ENCODE peak calls at places on chromosomes 4 and X, in eight cellular contexts. Q, V, C, A, U, I, D and P are unnamed samples.
A peak's percentile ranks its signal among the peaks of the same experiment; 100 is the strongest.

GRCh38 chr4:21454831-21455230 is 493.7 kb downstream of the KCNIP4 start:
- DNase-seq in Q (no peak), V (no peak), C (no peak), A (no peak), U (no peak), I (no peak), D (no peak), P (no peak)

GRCh38 chrX:130378008-130378669 is 7.3 kb downstream of the GPR119 start:
- DNase-seq in Q (no peak), V (no peak), C (no peak), A (no peak), U (no peak), I (no peak), D (no peak), P (no peak)

GRCh38 chr4:56821394-56822263 is at the start of gene SPINK2:
- DNase-seq in Q (no peak), V (peak; percentile 25), C (peak; percentile 39), A (no peak), U (peak; percentile 25), I (no peak), D (peak; percentile 16), P (peak; percentile 58)

GRCh38 chr4:168850016-168850415 is 160.0 kb downstream of the CBR4 start:
- DNase-seq in Q (no peak), V (no peak), C (no peak), A (no peak), U (no peak), I (peak; percentile 57), D (no peak), P (no peak)

GRCh38 chr4:42277291-42277690 is 120.0 kb upstream of the SHISA3 start:
- DNase-seq in Q (no peak), V (no peak), C (no peak), A (no peak), U (no peak), I (no peak), D (no peak), P (no peak)

GRCh38 chr4:65791807-65792308 is 121.6 kb upstream of the EPHA5 start:
- DNase-seq in Q (no peak), V (no peak), C (no peak), A (no peak), U (no peak), I (peak; percentile 52), D (no peak), P (no peak)

GRCh38 chrX:87517571-87518141 is at the start of gene KLHL4:
- DNase-seq in Q (no peak), V (no peak), C (no peak), A (peak; percentile 51), U (peak; percentile 17), I (peak; percentile 97), D (peak; percentile 26), P (no peak)

GRCh38 chr4:155780773-155781172 is 22.0 kb downstream of the GUCY1B1 start:
- DNase-seq in Q (no peak), V (no peak), C (no peak), A (no peak), U (no peak), I (no peak), D (no peak), P (no peak)

GRCh38 chr4:82560853-82561744 is 689 bp downstream of the TMEM150C start:
- DNase-seq in Q (no peak), V (peak; percentile 15), C (no peak), A (no peak), U (no peak), I (no peak), D (peak; percentile 16), P (no peak)

GRCh38 chrX:68823413-68824151 is 5.2 kb upstream of the EFNB1 start:
- DNase-seq in Q (no peak), V (no peak), C (no peak), A (no peak), U (no peak), I (no peak), D (no peak), P (no peak)

GRCh38 chr4:687048-687974 is 1.6 kb downstream of the SLC49A3 start:
- DNase-seq in Q (peak; percentile 46), V (peak; percentile 89), C (no peak), A (no peak), U (peak; percentile 87), I (peak; percentile 89), D (no peak), P (no peak)

GRCh38 chr4:120066182-120066524 is 495 bp downstream of the MAD2L1 start:
- DNase-seq in Q (no peak), V (no peak), C (no peak), A (no peak), U (no peak), I (no peak), D (no peak), P (no peak)

GRCh38 chr4:147924604-147925412 is 192.9 kb downstream of the ARHGAP10 start:
- DNase-seq in Q (no peak), V (no peak), C (no peak), A (peak; percentile 60), U (no peak), I (peak; percentile 55), D (peak; percentile 10), P (no peak)

DNA sequence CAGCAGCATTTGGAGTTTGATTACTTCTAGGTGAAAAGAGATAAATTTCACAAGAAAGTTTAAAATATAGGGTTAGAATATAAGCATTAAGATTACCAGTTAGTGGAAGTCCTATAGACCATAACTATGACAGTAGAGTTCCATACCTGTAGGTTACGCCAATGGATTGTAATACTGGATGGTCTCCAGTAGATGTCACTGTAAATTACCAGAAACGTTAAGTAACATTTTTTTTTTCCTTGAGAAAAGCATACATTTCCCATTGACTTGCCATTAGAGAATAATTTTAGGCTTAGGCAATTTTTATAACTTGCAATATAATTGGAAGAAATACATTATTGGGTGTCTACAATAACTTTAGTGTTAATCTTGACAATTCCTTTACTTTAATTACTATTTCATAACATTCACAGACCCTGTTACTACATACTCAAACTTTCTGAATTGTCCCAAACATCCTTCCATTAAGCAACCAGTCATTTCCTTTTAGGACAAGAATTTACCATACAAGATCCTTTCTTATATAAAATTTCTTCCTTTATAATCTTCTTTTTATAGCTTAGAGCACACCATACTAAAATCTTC is 304.1 kb upstream of the TECRL start:
- DNase-seq in Q (no peak), V (no peak), C (no peak), A (no peak), U (no peak), I (peak; percentile 20), D (no peak), P (no peak)
- TF ChIP-seq CTCF in Q (peak; percentile 29), V (no peak), C (no peak), A (peak; percentile 55), U (peak; percentile 31), I (peak; percentile 41), D (peak; percentile 70), P (no peak)

GRCh38 chr4:109574443-109574850 is 14.4 kb downstream of the MCUB start:
- DNase-seq in Q (no peak), V (no peak), C (no peak), A (no peak), U (no peak), I (peak; percentile 48), D (no peak), P (no peak)
- TF ChIP-seq CTCF in Q (peak; percentile 9), V (no peak), C (peak; percentile 16), A (peak; percentile 20), U (peak; percentile 17), I (peak; percentile 39), D (no peak), P (no peak)

DNA sequence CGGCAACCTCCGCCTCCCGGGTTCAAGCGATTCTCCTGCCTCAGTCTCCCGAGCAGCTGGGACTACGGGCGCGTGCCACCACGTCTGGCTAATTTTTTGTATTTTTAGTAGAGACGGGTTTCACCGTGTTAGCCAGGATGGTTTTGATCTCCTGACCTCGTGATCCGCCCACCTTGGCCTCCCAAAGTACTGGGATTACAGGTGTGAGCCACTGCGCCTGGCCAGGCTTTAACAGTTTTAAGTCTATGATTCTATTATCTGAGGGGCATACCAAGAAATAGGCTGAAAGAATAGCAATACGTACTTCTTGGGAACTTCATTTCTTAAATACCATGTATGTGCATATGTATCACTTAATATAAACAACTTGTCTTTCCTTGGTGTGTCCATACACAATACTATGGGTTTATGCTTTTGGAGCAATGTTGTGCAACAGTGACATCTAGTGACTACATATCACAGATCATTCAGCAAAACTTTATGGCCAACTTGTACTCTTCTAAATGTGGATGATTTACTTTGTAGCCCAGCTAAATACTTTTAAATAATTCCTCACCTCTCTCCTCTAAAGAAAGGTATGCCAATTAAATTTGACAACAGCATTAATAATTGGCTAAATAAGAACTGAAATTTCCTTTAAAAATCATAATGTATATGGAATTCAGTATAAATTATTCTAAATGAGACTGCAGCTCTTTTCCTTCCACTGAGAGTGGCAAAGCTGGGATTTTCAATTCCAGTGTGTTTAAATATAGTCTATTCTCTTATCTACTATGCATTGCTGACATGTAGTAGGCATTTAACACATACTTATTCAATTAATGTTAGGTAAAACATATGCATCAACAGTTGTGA is 10.4 kb downstream of the SLC9B1 start:
- DNase-seq in Q (peak; percentile 20), V (no peak), C (no peak), A (no peak), U (no peak), I (peak; percentile 87), D (no peak), P (no peak)
- TF ChIP-seq CTCF in Q (peak; percentile 65), V (peak; percentile 71), C (peak; percentile 85), A (peak; percentile 81), U (peak; percentile 89), I (peak; percentile 70), D (peak; percentile 86), P (peak; percentile 68)

DNA sequence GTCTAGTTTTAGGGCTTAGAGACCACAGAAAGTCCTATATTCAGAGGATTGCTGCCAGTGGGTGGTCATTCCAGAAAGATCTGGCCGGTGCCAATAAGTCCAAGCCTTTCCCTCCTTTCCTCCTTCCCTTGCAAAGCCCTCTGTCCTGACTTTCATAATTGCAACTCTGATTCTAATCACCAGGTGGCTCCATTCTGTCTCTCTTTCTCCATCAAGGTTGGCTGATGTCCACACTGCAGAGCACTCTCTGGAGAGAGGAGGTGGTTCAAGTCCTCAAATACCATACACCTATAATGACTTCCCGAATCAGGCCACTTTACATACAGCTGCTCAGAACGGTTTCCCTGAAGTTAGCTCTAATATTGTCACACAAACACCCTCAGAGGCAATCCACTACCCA is 22.4 kb upstream of the ARMCX4 start:
- DNase-seq in Q (no peak), V (no peak), C (no peak), A (no peak), U (no peak), I (peak; percentile 32), D (no peak), P (no peak)
- TF ChIP-seq CTCF in Q (peak; percentile 39), V (no peak), C (no peak), A (peak; percentile 15), U (no peak), I (peak; percentile 22), D (peak; percentile 39), P (no peak)

DNA sequence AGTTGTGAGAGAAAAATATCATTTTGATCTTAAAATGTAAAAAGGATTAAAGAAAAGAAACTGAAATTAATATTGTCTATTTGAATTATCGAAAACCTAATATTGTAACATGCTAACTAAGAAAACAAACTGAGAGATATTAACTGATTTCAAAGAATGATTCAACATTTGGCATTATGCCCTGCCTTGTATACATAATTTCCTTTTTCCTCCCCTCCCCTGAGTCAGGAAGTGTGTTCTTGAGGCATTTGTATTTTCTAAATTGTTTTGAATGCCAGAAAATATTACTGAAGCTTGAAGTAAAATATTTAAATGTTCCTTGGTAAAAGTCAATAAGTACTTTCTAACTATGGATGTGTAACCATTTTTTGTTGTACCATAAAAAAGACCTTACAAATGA is 49.4 kb downstream of the RPS6KA3 start:
- DNase-seq in Q (no peak), V (no peak), C (no peak), A (no peak), U (no peak), I (peak; percentile 72), D (no peak), P (no peak)
- TF ChIP-seq CTCF in Q (no peak), V (no peak), C (no peak), A (no peak), U (no peak), I (no peak), D (no peak), P (no peak)